ENCODE peak calls at places on chromosomes 16 and 17, in eight cellular contexts. I, N, J, F, V, R, Y and M are unnamed samples.
A peak's percentile ranks its signal among the peaks of the same experiment; 100 is the strongest.

GRCh38 chr16:986411-986810 is 4.8 kb downstream of the SOX8 start:
- DNase-seq in I (no peak), N (no peak), J (no peak), F (no peak), V (no peak), R (no peak), Y (no peak), M (no peak)

GRCh38 chr17:83186226-83186625 is 106.8 kb downstream of the METRNL start:
- DNase-seq in I (no peak), N (no peak), J (no peak), F (peak; percentile 32), V (peak; percentile 17), R (no peak), Y (no peak), M (no peak)

GRCh38 chr17:19523690-19524089 is 10.0 kb upstream of the SLC47A1 start:
- DNase-seq in I (no peak), N (no peak), J (no peak), F (no peak), V (no peak), R (no peak), Y (no peak), M (no peak)

GRCh38 chr17:55495239-55495638 is 16.0 kb downstream of the SMIM36 start:
- DNase-seq in I (no peak), N (no peak), J (no peak), F (no peak), V (no peak), R (no peak), Y (no peak), M (no peak)

GRCh38 chr17:3993493-3994220 is 29.4 kb upstream of the ATP2A3 start:
- DNase-seq in I (no peak), N (no peak), J (no peak), F (no peak), V (no peak), R (no peak), Y (no peak), M (no peak)

GRCh38 chr17:1649844-1650409 is at the start of gene RILP:
- DNase-seq in I (no peak), N (no peak), J (peak; percentile 95), F (no peak), V (peak; percentile 91), R (no peak), Y (no peak), M (peak; percentile 90)

GRCh38 chr17:45131294-45131615 is 1.1 kb downstream of the PLCD3 start:
- DNase-seq in I (no peak), N (no peak), J (no peak), F (no peak), V (no peak), R (no peak), Y (no peak), M (peak; percentile 44)

GRCh38 chr17:62923515-62924150 is 42.4 kb upstream of the TANC2 start:
- DNase-seq in I (no peak), N (no peak), J (no peak), F (no peak), V (no peak), R (no peak), Y (no peak), M (no peak)

GRCh38 chr16:86554917-86555762 is at the start of gene MTHFSD:
- DNase-seq in I (peak; percentile 42), N (peak; percentile 76), J (peak; percentile 93), F (peak; percentile 97), V (peak; percentile 95), R (peak; percentile 73), Y (peak; percentile 76), M (peak; percentile 96)
- TF ChIP-seq CTCF in I (no peak), N (no peak), J (no peak), F (no peak), V (no peak), R (no peak), Y (no peak), M (no peak)

DNA sequence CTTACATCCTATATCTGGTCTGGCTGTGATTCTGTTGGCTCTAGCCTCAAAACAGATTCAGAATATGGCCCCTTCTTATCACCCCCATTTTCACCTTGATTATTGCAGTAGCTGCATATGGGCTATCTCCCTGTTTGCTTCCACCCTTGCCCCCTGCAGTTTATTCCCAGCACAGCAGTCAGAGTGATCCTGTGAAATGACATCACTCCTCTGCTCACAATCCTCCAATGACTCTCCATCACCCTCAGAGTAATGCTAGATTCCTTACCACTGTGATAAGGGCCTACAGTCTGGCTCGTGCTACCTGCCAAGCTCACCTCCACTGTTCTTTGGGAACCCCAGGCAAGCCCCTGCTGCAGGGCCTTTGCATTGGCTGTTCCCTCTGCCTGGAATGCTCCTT is 92.5 kb downstream of the ASIC2 start:
- DNase-seq in I (no peak), N (no peak), J (no peak), F (no peak), V (no peak), R (no peak), Y (no peak), M (no peak)
- TF ChIP-seq CTCF in I (no peak), N (peak; percentile 32), J (no peak), F (peak; percentile 10), V (no peak), R (no peak), Y (peak; percentile 21), M (no peak)

DNA sequence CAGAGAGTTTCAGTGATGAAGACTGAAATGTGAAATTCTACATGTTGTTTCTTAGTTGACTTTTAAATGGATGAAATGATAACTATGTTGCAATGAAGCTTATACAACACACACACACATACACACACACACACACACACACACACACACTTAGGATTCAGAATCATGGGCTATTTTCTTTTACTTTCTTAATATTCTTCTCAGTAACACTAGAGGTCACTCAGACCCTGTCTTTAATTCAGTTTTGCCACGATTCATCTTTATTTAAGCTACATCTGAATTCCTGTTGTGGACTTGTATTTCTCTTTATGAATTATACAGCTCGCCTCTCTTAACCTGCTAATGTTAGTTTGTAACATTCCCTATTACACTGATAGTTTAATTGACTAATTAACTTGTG is 109.6 kb upstream of the GOT2 start:
- DNase-seq in I (no peak), N (no peak), J (peak; percentile 35), F (peak; percentile 38), V (no peak), R (peak; percentile 3), Y (no peak), M (no peak)
- TF ChIP-seq CTCF in I (no peak), N (peak; percentile 4), J (no peak), F (peak; percentile 61), V (no peak), R (no peak), Y (peak; percentile 57), M (no peak)

GRCh38 chr16:13684819-13685218 is 235.1 kb upstream of the ERCC4 start:
- DNase-seq in I (no peak), N (no peak), J (no peak), F (no peak), V (no peak), R (no peak), Y (no peak), M (no peak)
- TF ChIP-seq CTCF in I (no peak), N (no peak), J (no peak), F (no peak), V (no peak), R (no peak), Y (no peak), M (no peak)

DNA sequence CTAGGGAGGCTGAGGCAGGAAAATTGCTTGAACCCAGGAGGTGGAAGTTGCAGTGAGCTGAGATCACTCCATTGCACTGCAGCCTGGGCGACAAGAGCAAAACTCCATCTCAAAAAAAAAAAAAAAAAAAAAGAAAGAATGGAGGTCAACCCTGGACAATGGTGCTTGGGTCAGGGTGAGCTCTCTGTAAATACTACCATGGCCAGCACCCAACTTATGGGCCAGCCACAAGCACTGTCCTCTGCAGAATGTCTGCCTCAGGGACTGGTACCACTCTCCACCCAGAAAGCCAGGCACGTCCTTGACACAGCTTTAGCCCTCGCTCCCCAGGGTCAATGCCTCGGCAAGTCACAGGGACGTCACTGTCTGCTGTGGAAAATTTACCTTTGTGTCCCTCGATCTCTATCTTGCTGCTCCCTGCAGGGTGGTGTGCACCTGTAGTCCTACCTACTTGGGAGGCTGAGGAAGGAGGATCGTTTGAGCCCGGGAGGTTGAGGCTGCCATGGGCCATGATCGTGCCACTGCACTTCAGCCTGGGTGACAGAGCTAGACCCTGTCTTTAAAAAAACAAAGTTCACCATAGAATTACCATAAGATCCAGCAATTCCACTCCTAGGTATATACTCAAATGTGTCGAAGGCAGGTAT is 123.3 kb downstream of the IRX3 start:
- DNase-seq in I (no peak), N (no peak), J (no peak), F (no peak), V (no peak), R (no peak), Y (no peak), M (no peak)
- TF ChIP-seq CTCF in I (no peak), N (no peak), J (no peak), F (no peak), V (no peak), R (no peak), Y (no peak), M (no peak)

GRCh38 chr17:82060614-82061013 is 5.0 kb downstream of the DUS1L start:
- DNase-seq in I (no peak), N (no peak), J (no peak), F (no peak), V (no peak), R (no peak), Y (no peak), M (no peak)

GRCh38 chr17:82062984-82063368 is 2.6 kb downstream of the DUS1L start:
- DNase-seq in I (no peak), N (no peak), J (no peak), F (no peak), V (no peak), R (no peak), Y (no peak), M (peak; percentile 44)

GRCh38 chr17:82061047-82061925 is 4.3 kb downstream of the DUS1L start:
- DNase-seq in I (no peak), N (no peak), J (no peak), F (no peak), V (no peak), R (no peak), Y (no peak), M (no peak)

GRCh38 chr17:82063424-82064415 is 1.9 kb downstream of the DUS1L start:
- DNase-seq in I (no peak), N (no peak), J (no peak), F (no peak), V (no peak), R (no peak), Y (no peak), M (no peak)

DNA sequence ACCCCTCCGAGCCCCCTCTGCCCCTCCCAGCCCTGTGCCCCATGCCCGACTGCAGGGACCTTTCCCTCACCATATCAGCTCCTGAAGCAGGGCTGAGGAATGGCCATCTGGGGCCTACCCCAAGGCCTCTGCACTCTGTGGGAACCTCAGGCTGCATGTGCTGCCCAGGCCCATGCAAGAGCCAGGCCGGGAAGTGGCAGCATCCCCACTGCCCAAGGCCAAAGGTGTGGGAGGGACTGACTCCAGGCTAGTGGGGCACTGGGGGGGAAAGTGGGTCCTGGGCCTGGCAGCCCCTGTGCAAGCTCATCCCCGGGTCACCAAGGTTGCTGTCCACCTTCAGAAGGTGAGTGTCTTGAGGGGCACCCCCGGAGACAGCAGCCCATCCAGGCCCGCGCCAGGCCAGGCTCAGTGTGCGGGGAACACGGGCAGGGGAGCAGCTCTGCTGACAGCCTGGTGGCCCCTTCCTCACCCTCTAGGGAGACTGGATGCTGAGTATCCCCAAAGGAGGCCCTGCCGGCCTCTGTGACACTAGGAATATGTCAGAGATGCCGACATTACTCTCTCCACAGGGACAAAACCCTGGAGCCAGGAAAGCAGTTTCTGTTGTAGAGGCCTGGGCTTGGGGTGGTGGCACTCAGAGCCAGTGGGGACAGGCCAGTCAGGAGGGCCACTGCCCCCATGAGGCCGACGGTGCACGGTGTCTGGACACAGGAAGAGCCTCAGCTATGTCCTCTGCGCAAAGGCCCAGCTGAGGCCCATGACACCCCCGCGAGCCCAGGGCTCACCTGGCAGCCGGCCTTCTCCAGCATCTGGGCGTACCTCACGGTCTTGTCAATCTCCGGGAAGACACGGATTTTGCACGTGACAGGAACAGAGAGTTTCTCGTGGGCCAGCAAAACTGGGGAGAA is 3.3 kb downstream of the DUS1L start:
- DNase-seq in I (no peak), N (no peak), J (no peak), F (no peak), V (no peak), R (no peak), Y (no peak), M (no peak)
- TF ChIP-seq CTCF in I (no peak), N (no peak), J (no peak), F (no peak), V (no peak), R (no peak), Y (no peak), M (no peak)